ENCODE peak calls at places on chromosomes 5 and 9, in eight cellular contexts. U is GM06990, Y is foreskin fibroblast, R is stomach, S is RWPE1, C is AG09309, H is endothelial cell, P is WTC11. X is an unnamed sample.

GRCh38 chr5:157046041-157046440 is 12.9 kb downstream of the HAVCR1 start:
- DNase-seq in U (no peak), Y (peak), R (peak), S (no peak), C (no peak), H (no peak), P (no peak), X (no peak)

GRCh38 chr5:5239191-5239590 is 99.1 kb downstream of the ADAMTS16 start:
- DNase-seq in U (no peak), Y (no peak), R (no peak), S (no peak), C (no peak), H (no peak), P (no peak), X (no peak)

GRCh38 chr5:17087035-17087434 is 130.4 kb upstream of the BASP1 start:
- DNase-seq in U (no peak), Y (peak), R (no peak), S (no peak), C (no peak), H (no peak), P (no peak), X (no peak)

GRCh38 chr5:39177629-39177959 is 41.8 kb downstream of the FYB1 start:
- DNase-seq in U (peak), Y (no peak), R (no peak), S (no peak), C (no peak), H (no peak), P (no peak), X (no peak)

GRCh38 chr5:78497573-78498533 is 137.4 kb downstream of the SCAMP1 start:
- DNase-seq in U (peak), Y (peak), R (no peak), S (no peak), C (no peak), H (no peak), P (no peak), X (no peak)

GRCh38 chr9:133238272-133238850 is 29.3 kb upstream of the OBP2B start:
- DNase-seq in U (peak), Y (peak), R (peak), S (no peak), C (no peak), H (peak), P (peak), X (peak)

GRCh38 chr5:111574316-111574715 is 62.0 kb upstream of the STARD4 start:
- DNase-seq in U (no peak), Y (peak), R (no peak), S (no peak), C (no peak), H (no peak), P (no peak), X (no peak)

GRCh38 chr5:73213566-73213998 is 40.6 kb downstream of the TMEM174 start:
- DNase-seq in U (no peak), Y (peak), R (no peak), S (no peak), C (peak), H (no peak), P (no peak), X (no peak)

GRCh38 chr5:144433893-144434292 is 263.2 kb downstream of the KCTD16 start:
- DNase-seq in U (no peak), Y (no peak), R (no peak), S (no peak), C (no peak), H (no peak), P (no peak), X (no peak)

GRCh38 chr9:131227112-131228058 is 48.9 kb downstream of the FAM78A start:
- DNase-seq in U (no peak), Y (peak), R (peak), S (no peak), C (no peak), H (no peak), P (no peak), X (no peak)

GRCh38 chr5:6634327-6634713 is 1.1 kb downstream of the SRD5A1 start:
- DNase-seq in U (peak), Y (peak), R (no peak), S (peak), C (no peak), H (no peak), P (no peak), X (no peak)

GRCh38 chr5:3234566-3234965 is 361.1 kb upstream of the IRX1 start:
- DNase-seq in U (no peak), Y (no peak), R (no peak), S (no peak), C (no peak), H (no peak), P (no peak), X (no peak)

GRCh38 chr5:91642592-91642991 is 259.5 kb upstream of the ARRDC3 start:
- DNase-seq in U (no peak), Y (no peak), R (no peak), S (no peak), C (no peak), H (no peak), P (no peak), X (no peak)

GRCh38 chr5:91643796-91644195 is 260.7 kb upstream of the ARRDC3 start:
- DNase-seq in U (no peak), Y (peak), R (no peak), S (no peak), C (no peak), H (no peak), P (no peak), X (no peak)

GRCh38 chr5:91639744-91640143 is 256.6 kb upstream of the ARRDC3 start:
- DNase-seq in U (no peak), Y (no peak), R (no peak), S (no peak), C (no peak), H (no peak), P (no peak), X (no peak)

GRCh38 chr5:91645347-91645746 is 262.2 kb upstream of the ARRDC3 start:
- DNase-seq in U (no peak), Y (no peak), R (no peak), S (no peak), C (no peak), H (no peak), P (no peak), X (no peak)

GRCh38 chr5:91641730-91642350 is 258.7 kb upstream of the ARRDC3 start:
- DNase-seq in U (peak), Y (peak), R (no peak), S (peak), C (peak), H (no peak), P (no peak), X (no peak)
- TF ChIP-seq CTCF in U (peak), Y (peak), R (peak), S (peak), C (peak), H (peak), P (peak), X (peak)

DNA sequence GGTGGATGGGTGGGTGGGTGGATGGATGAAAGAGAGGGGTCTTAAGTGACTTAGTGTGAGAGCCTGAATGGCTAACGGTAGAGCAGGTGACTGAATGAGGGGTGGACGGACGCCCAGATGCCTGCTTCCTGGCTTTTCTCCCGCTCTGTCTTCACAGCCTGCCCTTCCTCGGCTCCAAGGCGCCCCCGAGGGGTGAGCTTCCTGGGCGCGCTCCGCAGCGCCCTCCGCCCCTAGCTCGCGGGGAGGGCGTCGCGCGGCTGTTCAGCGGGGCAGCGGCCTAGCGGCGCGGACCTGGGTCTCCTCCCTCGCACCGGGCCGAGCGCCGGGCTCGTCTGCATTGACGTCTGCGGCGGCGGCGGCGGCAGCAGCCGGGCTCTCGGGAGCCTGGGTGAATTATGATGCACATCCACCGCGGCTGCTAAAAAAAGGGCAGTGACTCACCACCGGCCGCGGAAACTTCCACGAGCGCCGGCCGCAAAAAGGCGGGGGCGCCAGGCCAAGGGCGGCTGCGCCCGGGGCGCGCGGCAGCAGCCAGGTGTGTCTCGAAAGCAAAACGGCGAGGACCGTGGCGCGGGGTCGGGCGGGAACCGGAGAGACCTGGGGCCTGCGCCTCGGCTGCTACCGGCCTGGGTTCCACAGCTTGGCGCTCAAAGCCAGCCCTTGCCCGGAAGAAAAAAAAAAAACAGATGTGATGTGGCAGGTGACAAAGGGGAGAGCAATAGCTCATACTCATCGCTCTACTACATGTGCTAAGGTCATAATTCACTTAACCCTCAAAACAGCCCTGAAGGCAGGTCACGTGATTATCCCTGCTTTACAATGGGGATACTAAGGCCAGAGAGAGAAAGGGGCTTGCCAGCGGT is 143.0 kb upstream of the ADRA1B start:
- DNase-seq in U (peak), Y (peak), R (peak), S (peak), C (peak), H (peak), P (peak), X (peak)
- TF ChIP-seq CTCF in U (no peak), Y (peak), R (no peak), S (peak), C (no peak), H (no peak), P (no peak), X (no peak)

GRCh38 chr5:94197970-94198369 is 420.4 kb downstream of the KIAA0825 start:
- DNase-seq in U (no peak), Y (peak), R (no peak), S (no peak), C (no peak), H (no peak), P (no peak), X (no peak)
- TF ChIP-seq CTCF in U (no peak), Y (no peak), R (no peak), S (no peak), C (no peak), H (no peak), P (no peak), X (no peak)

GRCh38 chr5:173530547-173530946 is 85.9 kb downstream of the BOD1 start:
- DNase-seq in U (no peak), Y (no peak), R (no peak), S (no peak), C (no peak), H (no peak), P (peak), X (no peak)
- TF ChIP-seq CTCF in U (peak), Y (no peak), R (no peak), S (no peak), C (peak), H (no peak), P (peak), X (no peak)

GRCh38 chr5:97071101-97071500 is 71.3 kb downstream of the LIX1 start:
- DNase-seq in U (no peak), Y (peak), R (no peak), S (no peak), C (peak), H (no peak), P (no peak), X (no peak)
- TF ChIP-seq CTCF in U (no peak), Y (no peak), R (no peak), S (no peak), C (no peak), H (no peak), P (no peak), X (no peak)

GRCh38 chr9:38282756-38283155 is 109.7 kb upstream of the ALDH1B1 start:
- DNase-seq in U (no peak), Y (no peak), R (no peak), S (no peak), C (no peak), H (no peak), P (no peak), X (no peak)
- TF ChIP-seq CTCF in U (no peak), Y (no peak), R (no peak), S (no peak), C (no peak), H (no peak), P (no peak), X (no peak)

X was measured in activated B cell treated with CpG ODN at 0.5 μM for 24 hours.